ENCODE peak calls at places on chromosomes 6 and 20, in five cellular contexts. One of them, this sample, is unnamed. For H3K4me1 and H3K27me3, the result is how much of the 10 kb centered on the place peaks cover.

GRCh38 chr6:81340946-81341345 is 411.5 kb downstream of the TENT5A start:
- DNase-seq in SK-N-SH: no peak
- DNase-seq in stomach: no peak
- DNase-seq in upper lobe of left lung: no peak
- DNase-seq in GM23338: no peak
- DNase-seq in this sample: no peak

GRCh38 chr6:117482240-117483003 is at the start of gene DCBLD1:
- DNase-seq in GM23338: peak
- DNase-seq in stomach: peak
- DNase-seq in SK-N-SH: peak
- DNase-seq in upper lobe of left lung: peak
- DNase-seq in this sample: peak

GRCh38 chr6:111975501-111975900 is 78.4 kb upstream of the CCN6 start:
- DNase-seq in upper lobe of left lung: no peak
- DNase-seq in GM23338: no peak
- DNase-seq in stomach: no peak
- DNase-seq in SK-N-SH: no peak
- DNase-seq in this sample: no peak

GRCh38 chr6:105364243-105364642 is 38.6 kb downstream of the PREP start:
- DNase-seq in GM23338: no peak
- DNase-seq in upper lobe of left lung: no peak
- DNase-seq in SK-N-SH: peak
- DNase-seq in stomach: no peak
- DNase-seq in this sample: no peak

GRCh38 chr6:82246802-82247633 is 526 bp downstream of the IBTK start:
- DNase-seq in GM23338: peak
- DNase-seq in SK-N-SH: peak
- DNase-seq in upper lobe of left lung: peak
- DNase-seq in stomach: peak
- DNase-seq in this sample: peak

GRCh38 chr20:4233520-4233919 is 218.2 kb upstream of the RNF24 start:
- DNase-seq in SK-N-SH: no peak
- DNase-seq in stomach: no peak
- DNase-seq in GM23338: peak
- DNase-seq in upper lobe of left lung: no peak
- DNase-seq in this sample: no peak

GRCh38 chr6:29943053-29943966 is 978 bp downstream of the HLA-A start:
- DNase-seq in upper lobe of left lung: no peak
- DNase-seq in SK-N-SH: peak
- DNase-seq in GM23338: peak
- DNase-seq in stomach: no peak
- DNase-seq in this sample: no peak

GRCh38 chr6:1027795-1028569 is 283.9 kb upstream of the FOXQ1 start:
- DNase-seq in stomach: no peak
- DNase-seq in upper lobe of left lung: no peak
- DNase-seq in SK-N-SH: no peak
- DNase-seq in GM23338: peak
- DNase-seq in this sample: no peak

GRCh38 chr6:122426597-122426996 is 27.1 kb downstream of the HSF2 start:
- DNase-seq in SK-N-SH: no peak
- DNase-seq in stomach: no peak
- DNase-seq in upper lobe of left lung: no peak
- DNase-seq in GM23338: no peak
- DNase-seq in this sample: no peak

GRCh38 chr6:29792123-29793035 is 35.2 kb upstream of the HLA-G start:
- DNase-seq in GM23338: peak
- DNase-seq in SK-N-SH: peak
- DNase-seq in stomach: peak
- DNase-seq in upper lobe of left lung: peak
- DNase-seq in this sample: peak

GRCh38 chr6:29510202-29510601 is 22.4 kb upstream of the MAS1L start:
- DNase-seq in upper lobe of left lung: no peak
- DNase-seq in GM23338: peak
- DNase-seq in SK-N-SH: no peak
- DNase-seq in stomach: no peak
- DNase-seq in this sample: no peak

GRCh38 chr6:2914318-2914660 is 11.2 kb upstream of the SERPINB9 start:
- DNase-seq in upper lobe of left lung: no peak
- DNase-seq in GM23338: no peak
- DNase-seq in stomach: peak
- DNase-seq in SK-N-SH: no peak
- DNase-seq in this sample: no peak

GRCh38 chr6:81743649-81744048 is 8.8 kb downstream of the TENT5A start:
- DNase-seq in upper lobe of left lung: no peak
- DNase-seq in SK-N-SH: no peak
- DNase-seq in stomach: no peak
- DNase-seq in GM23338: no peak
- DNase-seq in this sample: no peak

GRCh38 chr6:90343581-90343980 is 46.9 kb upstream of the BACH2 start:
- DNase-seq in GM23338: no peak
- DNase-seq in upper lobe of left lung: no peak
- DNase-seq in stomach: no peak
- DNase-seq in SK-N-SH: peak
- DNase-seq in this sample: no peak

GRCh38 chr6:109978174-109979032 is at the start of gene GPR6:
- DNase-seq in SK-N-SH: peak
- DNase-seq in GM23338: peak
- DNase-seq in stomach: peak
- DNase-seq in upper lobe of left lung: peak
- DNase-seq in this sample: peak

GRCh38 chr20:10005885-10006284 is 28.9 kb upstream of the ANKEF1 start:
- DNase-seq in upper lobe of left lung: no peak
- DNase-seq in stomach: no peak
- DNase-seq in GM23338: peak
- DNase-seq in SK-N-SH: no peak
- DNase-seq in this sample: no peak

GRCh38 chr6:74768120-74768519 is 437.7 kb downstream of the COL12A1 start:
- DNase-seq in upper lobe of left lung: no peak
- DNase-seq in stomach: no peak
- DNase-seq in SK-N-SH: no peak
- DNase-seq in GM23338: no peak
- DNase-seq in this sample: no peak

GRCh38 chr20:34074101-34074760 is 37.8 kb downstream of the EIF2S2 start:
- DNase-seq in upper lobe of left lung: no peak
- DNase-seq in SK-N-SH: no peak
- DNase-seq in GM23338: no peak
- DNase-seq in stomach: no peak
- DNase-seq in this sample: no peak

GRCh38 chr6:38524436-38525145 is 115.1 kb downstream of the BTBD9 start:
- DNase-seq in upper lobe of left lung: no peak
- DNase-seq in SK-N-SH: no peak
- DNase-seq in GM23338: no peak
- DNase-seq in stomach: no peak
- DNase-seq in this sample: no peak

GRCh38 chr20:45257711-45258110 is 3.3 kb upstream of the SLPI start:
- DNase-seq in stomach: no peak
- DNase-seq in GM23338: no peak
- DNase-seq in SK-N-SH: no peak
- DNase-seq in upper lobe of left lung: no peak
- DNase-seq in this sample: no peak

GRCh38 chr6:7827142-7827541 is 83.4 kb downstream of the TXNDC5 start:
- DNase-seq in GM23338: no peak
- DNase-seq in upper lobe of left lung: no peak
- DNase-seq in SK-N-SH: no peak
- DNase-seq in stomach: no peak
- DNase-seq in this sample: no peak

GRCh38 chr6:21666788-21667681 is 73.5 kb downstream of the SOX4 start:
- DNase-seq in SK-N-SH: peak
- DNase-seq in upper lobe of left lung: no peak
- DNase-seq in GM23338: peak
- DNase-seq in stomach: no peak
- DNase-seq in this sample: no peak

GRCh38 chr6:131451330-131452195 is 121.5 kb upstream of the ARG1 start:
- DNase-seq in SK-N-SH: no peak
- DNase-seq in upper lobe of left lung: no peak
- DNase-seq in stomach: no peak
- DNase-seq in GM23338: no peak
- DNase-seq in this sample: no peak

GRCh38 chr20:46587986-46588385 is 37.5 kb upstream of the OCSTAMP start:
- DNase-seq in stomach: no peak
- DNase-seq in upper lobe of left lung: no peak
- DNase-seq in SK-N-SH: no peak
- DNase-seq in GM23338: no peak
- DNase-seq in this sample: no peak

GRCh38 chr6:153162172-153162571 is 31.1 kb upstream of the RGS17 start:
- DNase-seq in upper lobe of left lung: no peak
- DNase-seq in SK-N-SH: no peak
- DNase-seq in stomach: no peak
- DNase-seq in GM23338: no peak
- DNase-seq in this sample: no peak

DNA sequence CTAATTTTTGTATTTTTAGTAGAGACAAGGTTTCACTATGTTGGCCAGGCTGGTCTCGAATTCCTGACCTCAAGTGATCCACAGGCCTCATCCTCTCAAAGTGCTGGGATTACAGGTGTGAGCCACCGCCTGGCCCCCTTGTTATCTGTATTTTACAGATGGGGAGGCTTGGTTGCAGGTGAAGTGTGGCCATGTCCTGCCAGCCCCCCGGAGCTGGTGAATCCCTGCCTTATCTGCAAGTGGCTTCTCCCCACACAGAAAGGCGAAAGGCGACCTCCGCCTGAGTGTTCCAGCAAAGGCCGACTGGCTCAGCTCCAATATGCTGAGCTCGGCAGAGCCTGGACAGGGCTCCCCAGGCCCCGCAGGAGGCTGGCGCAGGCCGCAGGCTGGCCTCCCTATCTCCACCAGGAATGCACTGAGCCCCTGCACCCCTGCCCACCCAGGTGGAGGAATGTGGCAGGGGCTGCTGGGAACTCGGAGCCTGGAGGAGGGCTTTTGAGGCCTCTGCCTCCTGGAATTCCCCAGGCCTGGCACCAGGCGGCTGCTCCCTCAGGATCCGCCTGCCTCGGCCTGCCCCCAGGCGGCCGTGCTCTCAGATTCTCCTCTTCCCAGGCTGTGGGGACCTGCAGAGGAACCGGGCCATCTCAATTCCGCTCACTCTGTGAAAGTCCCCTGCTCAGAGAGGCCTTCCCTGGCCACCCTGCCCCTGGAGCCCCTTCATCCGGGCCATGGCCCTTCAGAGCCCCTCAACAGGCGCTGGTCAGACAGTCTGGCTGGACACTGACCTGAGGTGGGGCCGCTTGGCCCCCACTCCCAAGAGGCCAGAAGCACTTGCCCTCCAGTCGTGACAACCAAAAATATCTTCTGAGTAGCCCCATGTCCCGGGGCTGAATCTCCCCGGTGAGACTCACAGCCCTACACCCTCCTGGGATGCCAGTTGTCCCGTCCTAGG is 9.3 kb upstream of the LAMA5 start:
- DNase-seq in upper lobe of left lung: peak
- DNase-seq in GM23338: peak
- DNase-seq in stomach: peak
- DNase-seq in SK-N-SH: no peak
- DNase-seq in this sample: no peak
- H3K4me1 ChIP-seq in upper lobe of left lung: half or more
- H3K4me1 ChIP-seq in GM23338: under half
- H3K4me1 ChIP-seq in stomach: half or more
- H3K4me1 ChIP-seq in SK-N-SH: under half
- H3K4me1 ChIP-seq in this sample: under half

DNA sequence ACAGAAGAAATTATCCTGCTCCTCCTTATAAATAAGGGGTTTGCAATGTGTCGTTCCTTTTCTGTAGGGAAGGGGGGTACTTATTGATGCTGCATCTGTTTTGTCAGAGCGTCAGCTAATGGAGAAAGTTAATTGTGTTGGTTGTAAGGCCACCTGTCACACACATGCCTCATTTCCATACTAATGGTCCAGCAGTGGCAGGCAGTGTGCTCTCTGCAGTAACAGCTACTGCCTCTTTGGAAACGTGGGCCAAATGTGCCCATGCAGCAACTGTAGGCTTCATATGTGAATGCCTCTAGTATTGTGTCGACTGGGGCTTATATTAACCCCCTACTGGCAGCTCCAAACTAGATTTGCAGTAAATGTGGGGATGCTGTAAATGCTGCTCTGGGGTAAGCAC is 56.3 kb upstream of the OLIG3 start:
- DNase-seq in SK-N-SH: no peak
- DNase-seq in stomach: no peak
- DNase-seq in upper lobe of left lung: no peak
- DNase-seq in GM23338: peak
- DNase-seq in this sample: no peak
- H3K27me3 ChIP-seq in SK-N-SH: under half
- H3K27me3 ChIP-seq in stomach: under half
- H3K27me3 ChIP-seq in upper lobe of left lung: under half
- H3K27me3 ChIP-seq in GM23338: under half
- H3K27me3 ChIP-seq in this sample: under half

DNA sequence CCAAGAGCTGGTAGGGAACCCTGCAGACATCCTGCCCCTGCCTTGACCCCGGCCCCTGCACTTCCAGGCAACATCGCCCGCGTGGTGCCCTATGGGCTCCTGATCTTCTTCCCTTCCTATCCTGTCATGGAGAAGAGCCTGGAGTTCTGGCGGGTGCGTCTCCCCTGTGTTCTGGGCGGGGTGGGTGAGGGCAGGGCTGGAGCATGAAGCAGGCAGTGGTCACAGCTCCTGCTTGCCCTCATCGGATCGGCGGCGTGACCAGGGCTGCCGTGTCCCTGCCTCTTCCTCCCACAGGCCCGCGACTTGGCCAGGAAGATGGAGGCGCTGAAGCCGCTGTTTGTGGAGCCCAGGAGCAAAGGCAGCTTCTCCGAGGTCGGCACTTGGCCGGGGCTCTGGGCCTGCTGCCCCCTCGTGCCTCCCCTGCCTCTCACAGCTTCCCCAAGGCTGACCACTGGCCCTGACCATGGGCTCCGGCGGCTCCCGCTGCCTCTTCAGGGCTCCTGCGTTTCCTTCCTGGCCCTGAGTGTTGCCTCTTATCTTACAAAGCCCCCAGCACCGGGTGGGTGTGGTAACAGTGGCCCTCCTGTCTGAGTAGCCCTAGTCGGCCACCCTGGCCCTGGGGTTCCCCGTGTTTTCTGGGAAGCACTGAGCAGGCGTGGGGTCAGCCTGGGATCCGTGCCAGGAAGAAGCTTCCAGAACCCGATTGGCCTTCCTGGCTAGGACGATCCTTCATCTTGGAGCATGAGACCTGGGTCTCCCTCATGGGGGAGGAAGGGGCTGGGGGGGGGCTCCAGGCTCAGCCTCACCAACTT is 8.0 kb upstream of the TNFRSF6B start:
- DNase-seq in SK-N-SH: no peak
- DNase-seq in stomach: no peak
- DNase-seq in GM23338: no peak
- DNase-seq in upper lobe of left lung: no peak
- DNase-seq in this sample: no peak
- TF ChIP-seq POLR2AphosphoS5 in SK-N-SH: no peak
- TF ChIP-seq POLR2AphosphoS5 in stomach: no peak
- TF ChIP-seq POLR2AphosphoS5 in GM23338: no peak
- TF ChIP-seq POLR2AphosphoS5 in upper lobe of left lung: no peak
- TF ChIP-seq POLR2AphosphoS5 in this sample: no peak

DNA sequence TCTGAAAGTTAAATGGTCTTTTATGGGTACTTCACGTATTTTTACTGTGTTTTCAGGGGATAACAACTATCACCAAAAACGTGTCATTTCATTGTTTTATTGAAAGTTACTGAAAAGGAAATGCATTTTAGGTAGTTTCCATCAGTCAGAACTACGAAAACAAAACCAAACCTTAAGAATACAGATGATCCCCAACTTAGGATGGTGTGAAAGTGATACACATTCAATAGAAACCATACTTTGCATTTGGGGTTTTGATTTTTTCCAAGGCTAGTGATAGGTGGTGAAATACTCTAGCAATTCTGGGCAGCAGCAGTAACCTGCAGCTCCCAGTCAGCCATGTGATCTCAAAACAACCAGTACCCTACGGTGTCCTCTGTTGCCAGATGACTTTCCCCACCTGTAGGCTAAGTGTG is 25.9 kb upstream of the EFHC1 start:
- DNase-seq in GM23338: no peak
- DNase-seq in upper lobe of left lung: no peak
- DNase-seq in SK-N-SH: no peak
- DNase-seq in stomach: no peak
- DNase-seq in this sample: no peak
- H3K4me1 ChIP-seq in GM23338: under half
- H3K4me1 ChIP-seq in upper lobe of left lung: under half
- H3K4me1 ChIP-seq in SK-N-SH: under half
- H3K4me1 ChIP-seq in stomach: under half
- H3K4me1 ChIP-seq in this sample: under half

This sample was measured in breast epithelium.